ENCODE peak calls at places on chromosome 3, in ten cellular contexts. One of them, this sample, is unnamed.

GRCh38 chr3:13474776-13475303 is 5.3 kb upstream of the HDAC11 start:
- DNase-seq in AG09319: no peak
- DNase-seq in CD8-positive, alpha-beta T cell: no peak
- DNase-seq in glomerular endothelial cell: no peak
- DNase-seq in aorta: peak
- DNase-seq in GM06990: no peak
- DNase-seq in Daoy: no peak
- DNase-seq in activated T-cell treated with anti-CD3 and anti-CD28 coated beads, Interleukin-2, amount 50 U/mL, for 48 hours: no peak
- DNase-seq in NCI-H226: no peak
- DNase-seq in NCI-H1092 treated with DMSO at 0.1 percent for 48 hours: no peak
- DNase-seq in this sample: no peak

GRCh38 chr3:195154793-195155535 is 116.0 kb downstream of the XXYLT1 start:
- DNase-seq in AG09319: peak
- DNase-seq in CD8-positive, alpha-beta T cell: no peak
- DNase-seq in glomerular endothelial cell: peak
- DNase-seq in aorta: peak
- DNase-seq in GM06990: peak
- DNase-seq in Daoy: peak
- DNase-seq in activated T-cell treated with anti-CD3 and anti-CD28 coated beads, Interleukin-2, amount 50 U/mL, for 48 hours: no peak
- DNase-seq in NCI-H226: peak
- DNase-seq in NCI-H1092 treated with DMSO at 0.1 percent for 48 hours: peak
- DNase-seq in this sample: peak

GRCh38 chr3:154121236-154122095 is at the start of gene ARHGEF26:
- DNase-seq in AG09319: peak
- DNase-seq in CD8-positive, alpha-beta T cell: peak
- DNase-seq in glomerular endothelial cell: no peak
- DNase-seq in aorta: peak
- DNase-seq in GM06990: peak
- DNase-seq in Daoy: peak
- DNase-seq in activated T-cell treated with anti-CD3 and anti-CD28 coated beads, Interleukin-2, amount 50 U/mL, for 48 hours: peak
- DNase-seq in NCI-H226: peak
- DNase-seq in NCI-H1092 treated with DMSO at 0.1 percent for 48 hours: peak
- DNase-seq in this sample: peak

GRCh38 chr3:195169011-195169410 is 101.9 kb downstream of the XXYLT1 start:
- DNase-seq in AG09319: no peak
- DNase-seq in CD8-positive, alpha-beta T cell: no peak
- DNase-seq in glomerular endothelial cell: no peak
- DNase-seq in aorta: no peak
- DNase-seq in GM06990: no peak
- DNase-seq in Daoy: no peak
- DNase-seq in activated T-cell treated with anti-CD3 and anti-CD28 coated beads, Interleukin-2, amount 50 U/mL, for 48 hours: no peak
- DNase-seq in NCI-H226: no peak
- DNase-seq in NCI-H1092 treated with DMSO at 0.1 percent for 48 hours: no peak
- DNase-seq in this sample: no peak

GRCh38 chr3:194095464-194095863 is 40.5 kb upstream of the HES1 start:
- DNase-seq in AG09319: no peak
- DNase-seq in CD8-positive, alpha-beta T cell: no peak
- DNase-seq in glomerular endothelial cell: no peak
- DNase-seq in aorta: peak
- DNase-seq in GM06990: no peak
- DNase-seq in Daoy: peak
- DNase-seq in activated T-cell treated with anti-CD3 and anti-CD28 coated beads, Interleukin-2, amount 50 U/mL, for 48 hours: no peak
- DNase-seq in NCI-H226: no peak
- DNase-seq in NCI-H1092 treated with DMSO at 0.1 percent for 48 hours: peak
- DNase-seq in this sample: peak

GRCh38 chr3:171183042-171183441 is 156.5 kb upstream of the SLC2A2 start:
- DNase-seq in AG09319: no peak
- DNase-seq in CD8-positive, alpha-beta T cell: no peak
- DNase-seq in glomerular endothelial cell: no peak
- DNase-seq in aorta: no peak
- DNase-seq in GM06990: no peak
- DNase-seq in Daoy: no peak
- DNase-seq in activated T-cell treated with anti-CD3 and anti-CD28 coated beads, Interleukin-2, amount 50 U/mL, for 48 hours: no peak
- DNase-seq in NCI-H226: peak
- DNase-seq in NCI-H1092 treated with DMSO at 0.1 percent for 48 hours: no peak
- DNase-seq in this sample: no peak

GRCh38 chr3:122481390-122481789 is 33.3 kb downstream of the KPNA1 start:
- DNase-seq in AG09319: no peak
- DNase-seq in CD8-positive, alpha-beta T cell: no peak
- DNase-seq in glomerular endothelial cell: no peak
- DNase-seq in aorta: no peak
- DNase-seq in GM06990: no peak
- DNase-seq in Daoy: no peak
- DNase-seq in activated T-cell treated with anti-CD3 and anti-CD28 coated beads, Interleukin-2, amount 50 U/mL, for 48 hours: no peak
- DNase-seq in NCI-H226: no peak
- DNase-seq in NCI-H1092 treated with DMSO at 0.1 percent for 48 hours: no peak
- DNase-seq in this sample: no peak

GRCh38 chr3:135229018-135229495 is 434.0 kb downstream of the EPHB1 start:
- DNase-seq in AG09319: no peak
- DNase-seq in CD8-positive, alpha-beta T cell: no peak
- DNase-seq in glomerular endothelial cell: no peak
- DNase-seq in aorta: no peak
- DNase-seq in GM06990: no peak
- DNase-seq in Daoy: no peak
- DNase-seq in activated T-cell treated with anti-CD3 and anti-CD28 coated beads, Interleukin-2, amount 50 U/mL, for 48 hours: no peak
- DNase-seq in NCI-H226: no peak
- DNase-seq in NCI-H1092 treated with DMSO at 0.1 percent for 48 hours: peak
- DNase-seq in this sample: peak

GRCh38 chr3:28667646-28668376 is 319.2 kb upstream of the AZI2 start:
- DNase-seq in AG09319: peak
- DNase-seq in CD8-positive, alpha-beta T cell: peak
- DNase-seq in glomerular endothelial cell: peak
- DNase-seq in aorta: peak
- DNase-seq in GM06990: peak
- DNase-seq in Daoy: peak
- DNase-seq in activated T-cell treated with anti-CD3 and anti-CD28 coated beads, Interleukin-2, amount 50 U/mL, for 48 hours: peak
- DNase-seq in NCI-H226: peak
- DNase-seq in NCI-H1092 treated with DMSO at 0.1 percent for 48 hours: peak
- DNase-seq in this sample: peak

GRCh38 chr3:177197934-177198484 is 727 bp upstream of the TBL1XR1 start:
- DNase-seq in AG09319: no peak
- DNase-seq in CD8-positive, alpha-beta T cell: no peak
- DNase-seq in glomerular endothelial cell: no peak
- DNase-seq in aorta: no peak
- DNase-seq in GM06990: no peak
- DNase-seq in Daoy: no peak
- DNase-seq in activated T-cell treated with anti-CD3 and anti-CD28 coated beads, Interleukin-2, amount 50 U/mL, for 48 hours: no peak
- DNase-seq in NCI-H226: no peak
- DNase-seq in NCI-H1092 treated with DMSO at 0.1 percent for 48 hours: peak
- DNase-seq in this sample: no peak

GRCh38 chr3:133663569-133664313 is 2.0 kb upstream of the TOPBP1 start:
- DNase-seq in AG09319: no peak
- DNase-seq in CD8-positive, alpha-beta T cell: peak
- DNase-seq in glomerular endothelial cell: no peak
- DNase-seq in aorta: no peak
- DNase-seq in GM06990: peak
- DNase-seq in Daoy: peak
- DNase-seq in activated T-cell treated with anti-CD3 and anti-CD28 coated beads, Interleukin-2, amount 50 U/mL, for 48 hours: peak
- DNase-seq in NCI-H226: peak
- DNase-seq in NCI-H1092 treated with DMSO at 0.1 percent for 48 hours: peak
- DNase-seq in this sample: peak

GRCh38 chr3:112598731-112599130 is 36.9 kb downstream of the SLC35A5 start:
- DNase-seq in AG09319: no peak
- DNase-seq in CD8-positive, alpha-beta T cell: no peak
- DNase-seq in glomerular endothelial cell: no peak
- DNase-seq in aorta: no peak
- DNase-seq in GM06990: no peak
- DNase-seq in Daoy: no peak
- DNase-seq in activated T-cell treated with anti-CD3 and anti-CD28 coated beads, Interleukin-2, amount 50 U/mL, for 48 hours: no peak
- DNase-seq in NCI-H226: no peak
- DNase-seq in NCI-H1092 treated with DMSO at 0.1 percent for 48 hours: no peak
- DNase-seq in this sample: no peak

GRCh38 chr3:124429129-124429815 is 301.0 kb upstream of the UMPS start:
- DNase-seq in AG09319: no peak
- DNase-seq in CD8-positive, alpha-beta T cell: no peak
- DNase-seq in glomerular endothelial cell: no peak
- DNase-seq in aorta: no peak
- DNase-seq in GM06990: no peak
- DNase-seq in Daoy: peak
- DNase-seq in activated T-cell treated with anti-CD3 and anti-CD28 coated beads, Interleukin-2, amount 50 U/mL, for 48 hours: no peak
- DNase-seq in NCI-H226: peak
- DNase-seq in NCI-H1092 treated with DMSO at 0.1 percent for 48 hours: no peak
- DNase-seq in this sample: peak

GRCh38 chr3:196670335-196670734 is 30.8 kb downstream of the NRROS start:
- DNase-seq in AG09319: no peak
- DNase-seq in CD8-positive, alpha-beta T cell: no peak
- DNase-seq in glomerular endothelial cell: no peak
- DNase-seq in aorta: no peak
- DNase-seq in GM06990: no peak
- DNase-seq in Daoy: no peak
- DNase-seq in activated T-cell treated with anti-CD3 and anti-CD28 coated beads, Interleukin-2, amount 50 U/mL, for 48 hours: no peak
- DNase-seq in NCI-H226: no peak
- DNase-seq in NCI-H1092 treated with DMSO at 0.1 percent for 48 hours: no peak
- DNase-seq in this sample: no peak

GRCh38 chr3:35737080-35737479 is 97.8 kb downstream of the ARPP21 start:
- DNase-seq in AG09319: no peak
- DNase-seq in CD8-positive, alpha-beta T cell: no peak
- DNase-seq in glomerular endothelial cell: no peak
- DNase-seq in aorta: no peak
- DNase-seq in GM06990: no peak
- DNase-seq in Daoy: no peak
- DNase-seq in activated T-cell treated with anti-CD3 and anti-CD28 coated beads, Interleukin-2, amount 50 U/mL, for 48 hours: no peak
- DNase-seq in NCI-H226: no peak
- DNase-seq in NCI-H1092 treated with DMSO at 0.1 percent for 48 hours: no peak
- DNase-seq in this sample: no peak

GRCh38 chr3:115099115-115099884 is 47.8 kb downstream of the ZBTB20 start:
- DNase-seq in AG09319: no peak
- DNase-seq in CD8-positive, alpha-beta T cell: no peak
- DNase-seq in glomerular endothelial cell: no peak
- DNase-seq in aorta: no peak
- DNase-seq in GM06990: no peak
- DNase-seq in Daoy: no peak
- DNase-seq in activated T-cell treated with anti-CD3 and anti-CD28 coated beads, Interleukin-2, amount 50 U/mL, for 48 hours: no peak
- DNase-seq in NCI-H226: no peak
- DNase-seq in NCI-H1092 treated with DMSO at 0.1 percent for 48 hours: peak
- DNase-seq in this sample: peak

GRCh38 chr3:132652640-132653270 is 6.9 kb downstream of the ACAD11 start:
- DNase-seq in AG09319: no peak
- DNase-seq in CD8-positive, alpha-beta T cell: no peak
- DNase-seq in glomerular endothelial cell: no peak
- DNase-seq in aorta: no peak
- DNase-seq in GM06990: no peak
- DNase-seq in Daoy: no peak
- DNase-seq in activated T-cell treated with anti-CD3 and anti-CD28 coated beads, Interleukin-2, amount 50 U/mL, for 48 hours: no peak
- DNase-seq in NCI-H226: no peak
- DNase-seq in NCI-H1092 treated with DMSO at 0.1 percent for 48 hours: no peak
- DNase-seq in this sample: no peak

GRCh38 chr3:129035360-129036233 is 25.0 kb upstream of the GP9 start:
- DNase-seq in AG09319: no peak
- DNase-seq in CD8-positive, alpha-beta T cell: no peak
- DNase-seq in glomerular endothelial cell: no peak
- DNase-seq in aorta: no peak
- DNase-seq in GM06990: no peak
- DNase-seq in Daoy: no peak
- DNase-seq in activated T-cell treated with anti-CD3 and anti-CD28 coated beads, Interleukin-2, amount 50 U/mL, for 48 hours: no peak
- DNase-seq in NCI-H226: no peak
- DNase-seq in NCI-H1092 treated with DMSO at 0.1 percent for 48 hours: no peak
- DNase-seq in this sample: no peak

GRCh38 chr3:175672119-175672689 is 813.1 kb downstream of the NAALADL2 start:
- DNase-seq in AG09319: peak
- DNase-seq in CD8-positive, alpha-beta T cell: no peak
- DNase-seq in glomerular endothelial cell: no peak
- DNase-seq in aorta: no peak
- DNase-seq in GM06990: no peak
- DNase-seq in Daoy: no peak
- DNase-seq in activated T-cell treated with anti-CD3 and anti-CD28 coated beads, Interleukin-2, amount 50 U/mL, for 48 hours: no peak
- DNase-seq in NCI-H226: no peak
- DNase-seq in NCI-H1092 treated with DMSO at 0.1 percent for 48 hours: no peak
- DNase-seq in this sample: no peak

GRCh38 chr3:158702815-158703481 is 29.3 kb downstream of the RARRES1 start:
- DNase-seq in AG09319: no peak
- DNase-seq in CD8-positive, alpha-beta T cell: no peak
- DNase-seq in glomerular endothelial cell: no peak
- DNase-seq in aorta: no peak
- DNase-seq in GM06990: no peak
- DNase-seq in Daoy: peak
- DNase-seq in activated T-cell treated with anti-CD3 and anti-CD28 coated beads, Interleukin-2, amount 50 U/mL, for 48 hours: no peak
- DNase-seq in NCI-H226: peak
- DNase-seq in NCI-H1092 treated with DMSO at 0.1 percent for 48 hours: no peak
- DNase-seq in this sample: no peak

GRCh38 chr3:65871305-65872141 is 167.2 kb downstream of the MAGI1 start:
- DNase-seq in AG09319: no peak
- DNase-seq in CD8-positive, alpha-beta T cell: no peak
- DNase-seq in glomerular endothelial cell: no peak
- DNase-seq in aorta: peak
- DNase-seq in GM06990: no peak
- DNase-seq in Daoy: peak
- DNase-seq in activated T-cell treated with anti-CD3 and anti-CD28 coated beads, Interleukin-2, amount 50 U/mL, for 48 hours: no peak
- DNase-seq in NCI-H226: no peak
- DNase-seq in NCI-H1092 treated with DMSO at 0.1 percent for 48 hours: peak
- DNase-seq in this sample: peak

GRCh38 chr3:188796122-188796631 is 375.6 kb upstream of the TPRG1 start:
- DNase-seq in AG09319: no peak
- DNase-seq in CD8-positive, alpha-beta T cell: no peak
- DNase-seq in glomerular endothelial cell: no peak
- DNase-seq in aorta: peak
- DNase-seq in GM06990: peak
- DNase-seq in Daoy: peak
- DNase-seq in activated T-cell treated with anti-CD3 and anti-CD28 coated beads, Interleukin-2, amount 50 U/mL, for 48 hours: no peak
- DNase-seq in NCI-H226: peak
- DNase-seq in NCI-H1092 treated with DMSO at 0.1 percent for 48 hours: no peak
- DNase-seq in this sample: no peak

GRCh38 chr3:185460719-185461350 is 38.0 kb downstream of the TMEM41A start:
- DNase-seq in AG09319: no peak
- DNase-seq in CD8-positive, alpha-beta T cell: no peak
- DNase-seq in glomerular endothelial cell: peak
- DNase-seq in aorta: no peak
- DNase-seq in GM06990: no peak
- DNase-seq in Daoy: no peak
- DNase-seq in activated T-cell treated with anti-CD3 and anti-CD28 coated beads, Interleukin-2, amount 50 U/mL, for 48 hours: no peak
- DNase-seq in NCI-H226: no peak
- DNase-seq in NCI-H1092 treated with DMSO at 0.1 percent for 48 hours: no peak
- DNase-seq in this sample: no peak

GRCh38 chr3:18725668-18726407 is 300.7 kb upstream of the SATB1 start:
- DNase-seq in AG09319: no peak
- DNase-seq in CD8-positive, alpha-beta T cell: peak
- DNase-seq in glomerular endothelial cell: no peak
- DNase-seq in aorta: no peak
- DNase-seq in GM06990: no peak
- DNase-seq in Daoy: no peak
- DNase-seq in activated T-cell treated with anti-CD3 and anti-CD28 coated beads, Interleukin-2, amount 50 U/mL, for 48 hours: peak
- DNase-seq in NCI-H226: no peak
- DNase-seq in NCI-H1092 treated with DMSO at 0.1 percent for 48 hours: no peak
- DNase-seq in this sample: no peak

GRCh38 chr3:11362600-11362999 is 90.4 kb downstream of the ATG7 start:
- DNase-seq in AG09319: peak
- DNase-seq in CD8-positive, alpha-beta T cell: no peak
- DNase-seq in glomerular endothelial cell: no peak
- DNase-seq in aorta: no peak
- DNase-seq in GM06990: no peak
- DNase-seq in Daoy: no peak
- DNase-seq in activated T-cell treated with anti-CD3 and anti-CD28 coated beads, Interleukin-2, amount 50 U/mL, for 48 hours: no peak
- DNase-seq in NCI-H226: no peak
- DNase-seq in NCI-H1092 treated with DMSO at 0.1 percent for 48 hours: no peak
- DNase-seq in this sample: no peak

GRCh38 chr3:12416731-12417130 is 67.5 kb upstream of the TSEN2 start:
- DNase-seq in AG09319: no peak
- DNase-seq in CD8-positive, alpha-beta T cell: no peak
- DNase-seq in glomerular endothelial cell: no peak
- DNase-seq in aorta: no peak
- DNase-seq in GM06990: no peak
- DNase-seq in Daoy: no peak
- DNase-seq in activated T-cell treated with anti-CD3 and anti-CD28 coated beads, Interleukin-2, amount 50 U/mL, for 48 hours: no peak
- DNase-seq in NCI-H226: no peak
- DNase-seq in NCI-H1092 treated with DMSO at 0.1 percent for 48 hours: no peak
- DNase-seq in this sample: no peak

GRCh38 chr3:160707187-160707789 is 30.3 kb downstream of the ARL14 start:
- DNase-seq in AG09319: no peak
- DNase-seq in CD8-positive, alpha-beta T cell: peak
- DNase-seq in glomerular endothelial cell: no peak
- DNase-seq in aorta: no peak
- DNase-seq in GM06990: no peak
- DNase-seq in Daoy: peak
- DNase-seq in activated T-cell treated with anti-CD3 and anti-CD28 coated beads, Interleukin-2, amount 50 U/mL, for 48 hours: no peak
- DNase-seq in NCI-H226: no peak
- DNase-seq in NCI-H1092 treated with DMSO at 0.1 percent for 48 hours: peak
- DNase-seq in this sample: peak

GRCh38 chr3:65732060-65732933 is 306.4 kb downstream of the MAGI1 start:
- DNase-seq in AG09319: peak
- DNase-seq in CD8-positive, alpha-beta T cell: no peak
- DNase-seq in glomerular endothelial cell: peak
- DNase-seq in aorta: no peak
- DNase-seq in GM06990: peak
- DNase-seq in Daoy: peak
- DNase-seq in activated T-cell treated with anti-CD3 and anti-CD28 coated beads, Interleukin-2, amount 50 U/mL, for 48 hours: no peak
- DNase-seq in NCI-H226: peak
- DNase-seq in NCI-H1092 treated with DMSO at 0.1 percent for 48 hours: peak
- DNase-seq in this sample: peak

This sample was measured in NCI-H2029 treated with DMSO at 0.1 percent for 48 hours.